ENCODE peak calls at places on chromosomes 1 and 21, in ten cellular contexts. F is left ventricle myocardium superior; R is stimulated activated naive CD8-positive, alpha-beta T cell treated with anti-CD3 and anti-CD28 coated beads, Interleukin-15, Interleukin-2, amounts not matched to agents 100 U/mL and 50 U/mL, for 24 hours; Z is activated naive CD8-positive, alpha-beta T cell treated with anti-CD3 and anti-CD28 coated beads, Interleukin-2, amount 10 ng/mL, durations not matched to agents 7 days and 5 days; G is Right ventricle myocardium superior; N is activated T-cell treated with anti-CD3 and anti-CD28 coated beads, Interleukin-2, amount 50 U/mL, for 4 hours; H is GM23338; M is thoracic aorta; K is left lung; V is heart right ventricle. Q is an unnamed sample.
A peak's percentile ranks its signal among the peaks of the same experiment; 100 is the strongest.

GRCh38 chr1:78047131-78047530 is 1.4 kb downstream of the GIPC2 start:
- ATAC-seq in F (peak; percentile 67), R (no peak), Z (no peak), G (peak; percentile 66), N (no peak), H (no peak), M (no peak), K (no peak), V (peak; percentile 76), Q (no peak)

GRCh38 chr21:42760361-42760970 is 107.0 kb downstream of the PDE9A start:
- ATAC-seq in F (no peak), R (no peak), Z (no peak), G (no peak), N (no peak), H (no peak), M (no peak), K (no peak), V (no peak), Q (peak; percentile 21)

GRCh38 chr1:223713546-223714420 is 1.4 kb downstream of the CAPN2 start:
- ATAC-seq in F (no peak), R (no peak), Z (no peak), G (no peak), N (no peak), H (no peak), M (no peak), K (peak; percentile 47), V (no peak), Q (no peak)

GRCh38 chr1:2031546-2032540 is 12.7 kb downstream of the GABRD start:
- ATAC-seq in F (peak; percentile 55), R (no peak), Z (no peak), G (peak; percentile 61), N (no peak), H (peak; percentile 75), M (no peak), K (no peak), V (peak; percentile 41), Q (no peak)

GRCh38 chr21:14482165-14482564 is 64.0 kb downstream of the SAMSN1 start:
- ATAC-seq in F (peak; percentile 34), R (peak; percentile 81), Z (peak; percentile 90), G (peak; percentile 43), N (peak; percentile 85), H (no peak), M (no peak), K (peak; percentile 73), V (peak; percentile 55), Q (peak; percentile 87)

GRCh38 chr1:66931548-66932124 is 6.8 kb downstream of the MIER1 start:
- ATAC-seq in F (no peak), R (no peak), Z (no peak), G (no peak), N (peak; percentile 25), H (no peak), M (no peak), K (no peak), V (no peak), Q (no peak)

GRCh38 chr1:155961937-155962336 is 16.4 kb downstream of the ARHGEF2 start:
- ATAC-seq in F (peak; percentile 49), R (no peak), Z (no peak), G (peak; percentile 26), N (no peak), H (peak; percentile 55), M (peak; percentile 69), K (peak; percentile 84), V (peak; percentile 70), Q (peak; percentile 56)

GRCh38 chr1:226362891-226363447 is 44.9 kb downstream of the PARP1 start:
- ATAC-seq in F (peak; percentile 19), R (no peak), Z (no peak), G (peak; percentile 32), N (no peak), H (no peak), M (no peak), K (no peak), V (no peak), Q (no peak)

GRCh38 chr1:9426291-9426711 is 113.0 kb upstream of the SLC25A33 start:
- ATAC-seq in F (no peak), R (peak; percentile 55), Z (peak; percentile 27), G (no peak), N (peak; percentile 49), H (no peak), M (no peak), K (no peak), V (no peak), Q (peak; percentile 85)

GRCh38 chr1:70205076-70205436 is 323 bp downstream of the LRRC40 start:
- ATAC-seq in F (peak; percentile 27), R (no peak), Z (no peak), G (no peak), N (no peak), H (peak; percentile 60), M (no peak), K (peak; percentile 27), V (peak; percentile 27), Q (peak; percentile 55)

GRCh38 chr1:115649964-115650363 is 8.2 kb downstream of the VANGL1 start:
- ATAC-seq in F (no peak), R (no peak), Z (no peak), G (no peak), N (no peak), H (peak; percentile 85), M (no peak), K (no peak), V (no peak), Q (no peak)

GRCh38 chr1:119655160-119655559 is 7.1 kb upstream of the ZNF697 start:
- ATAC-seq in F (peak; percentile 46), R (no peak), Z (no peak), G (peak; percentile 39), N (no peak), H (no peak), M (no peak), K (no peak), V (peak; percentile 58), Q (no peak)

Q was measured in stimulated activated memory B cell treated with anti-CD40 and anti-IgM and Interleukin-4, amounts not matched to agents 10 μg/mL and 1 μg/mL and 100 μg/mL, for 72 hours.